ENCODE peak calls at places on chromosome 3, in four cellular contexts. D, C, P and R are unnamed samples.

GRCh38 chr3:178320481-178321352 is 215.5 kb upstream of the KCNMB2 start:
- DNase-seq in D (no peak), C (no peak), P (peak), R (peak)

GRCh38 chr3:147702499-147702898 is 293.3 kb downstream of the ZIC1 start:
- DNase-seq in D (no peak), C (no peak), P (no peak), R (no peak)

GRCh38 chr3:171646357-171647133 is 163.7 kb downstream of the PLD1 start:
- DNase-seq in D (no peak), C (no peak), P (no peak), R (no peak)

GRCh38 chr3:114111060-114111790 is 54.7 kb downstream of the QTRT2 start:
- DNase-seq in D (no peak), C (no peak), P (no peak), R (no peak)

GRCh38 chr3:18071833-18072232 is 329.4 kb upstream of the TBC1D5 start:
- DNase-seq in D (no peak), C (no peak), P (no peak), R (no peak)

GRCh38 chr3:149128856-149129255 is 582 bp upstream of the HPS3 start:
- DNase-seq in D (no peak), C (no peak), P (no peak), R (no peak)

GRCh38 chr3:4358273-4358672 is 55.1 kb downstream of the SETMAR start:
- DNase-seq in D (no peak), C (no peak), P (no peak), R (no peak)

GRCh38 chr3:66144792-66145733 is 75.7 kb upstream of the SLC25A26 start:
- DNase-seq in D (no peak), C (no peak), P (no peak), R (no peak)

GRCh38 chr3:54621181-54621580 is 306.7 kb downstream of the LRTM1 start:
- DNase-seq in D (no peak), C (no peak), P (no peak), R (no peak)

GRCh38 chr3:48748754-48749153 is 31.7 kb upstream of the IP6K2 start:
- DNase-seq in D (no peak), C (no peak), P (no peak), R (peak)

GRCh38 chr3:13623101-13623654 is 74.3 kb downstream of the FBLN2 start:
- DNase-seq in D (no peak), C (no peak), P (peak), R (peak)

DNA sequence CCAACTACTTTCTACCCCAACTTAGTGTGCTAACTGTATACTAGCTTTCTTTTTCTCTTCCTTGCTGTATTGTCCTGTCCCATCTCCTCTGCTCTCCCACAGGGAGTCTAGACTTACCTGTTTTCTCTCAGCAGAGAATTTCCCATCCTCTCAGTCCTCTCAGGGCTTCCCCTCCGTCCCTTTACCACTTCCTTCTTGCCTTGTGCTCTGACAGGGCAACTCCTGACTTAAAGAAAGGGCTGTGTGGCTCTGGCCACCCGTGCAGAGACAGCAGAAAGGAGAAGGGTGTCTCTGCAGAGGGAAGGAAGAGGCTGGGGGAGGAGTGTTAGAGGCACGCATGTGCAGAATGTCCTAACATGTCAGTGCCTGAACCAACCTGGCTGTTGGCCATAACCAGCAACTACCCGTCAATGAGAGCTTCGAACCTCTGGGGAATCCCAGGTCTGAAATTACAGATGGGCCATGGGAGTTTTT is at the start of gene GCSAM:
- DNase-seq in D (no peak), C (peak), P (no peak), R (peak)
- TF ChIP-seq POLR2A in D (no peak), C (no peak), P (no peak), R (no peak)

DNA sequence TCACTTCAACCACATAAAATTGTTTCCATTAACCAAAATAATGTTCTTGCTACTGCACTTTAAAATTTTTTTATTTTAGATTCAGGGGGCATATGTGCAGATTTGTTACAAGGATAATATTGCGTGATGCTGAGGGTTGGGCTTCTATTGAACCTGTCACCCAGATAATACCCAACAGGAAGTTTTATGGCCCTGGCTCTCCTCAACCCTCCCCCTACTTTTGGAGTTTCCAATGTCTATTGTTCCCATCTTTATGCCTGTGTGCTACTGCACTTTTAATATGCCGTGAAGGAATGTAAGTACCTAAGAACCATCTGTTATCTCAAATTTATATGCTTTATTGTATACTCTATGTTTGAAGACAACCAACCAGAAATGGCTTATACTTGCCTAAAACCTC is 42.0 kb upstream of the IMPG2 start:
- DNase-seq in D (no peak), C (no peak), P (no peak), R (no peak)
- H3K4me3 ChIP-seq in D (no peak), C (no peak), P (no peak), R (no peak)

DNA sequence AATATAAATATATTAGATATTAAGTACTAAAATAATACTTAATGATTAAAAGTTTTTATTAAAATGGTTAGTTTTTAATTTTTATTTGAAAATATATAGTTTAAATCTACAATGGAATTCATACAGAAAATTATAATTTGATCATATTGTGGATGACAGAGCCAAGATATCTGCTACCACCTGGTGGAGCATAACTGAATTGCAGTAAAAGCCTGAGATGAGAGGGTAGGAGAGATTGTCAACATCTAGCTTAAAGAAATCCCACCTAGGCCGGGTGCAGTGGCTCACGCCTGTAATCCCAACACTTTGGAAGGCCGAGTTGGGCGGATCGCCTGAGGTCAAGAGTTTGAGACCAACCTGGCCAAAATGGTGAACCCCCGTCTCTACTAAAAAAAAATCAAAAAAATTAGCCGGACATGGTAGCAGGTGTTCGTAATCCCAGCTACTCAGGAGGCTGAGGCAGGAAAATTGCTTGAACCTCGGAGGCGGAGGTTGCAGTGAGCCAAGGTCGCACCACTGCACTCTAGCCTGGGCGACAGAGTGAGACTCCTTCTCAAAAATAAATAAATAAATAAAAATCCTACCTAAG is 25.1 kb upstream of the CSTA start:
- DNase-seq in D (no peak), C (no peak), P (no peak), R (peak)
- TF ChIP-seq CTCF in D (peak), C (peak), P (peak), R (peak)

GRCh38 chr3:135040321-135041110 is 245.5 kb downstream of the EPHB1 start:
- DNase-seq in D (no peak), C (no peak), P (no peak), R (no peak)
- TF ChIP-seq POLR2A in D (no peak), C (no peak), P (no peak), R (no peak)